ENCODE peak calls at places on chromosomes 2 and 18, in seven cellular contexts. J is neural progenitor cell; P is thoracic aorta; U is PC-9; X is mesenchymal stem cell; Q is CD8-positive, alpha-beta memory T cell; N is adrenal gland. A is an unnamed sample.

GRCh38 chr2:185978634-185979405 is 240.2 kb downstream of the FSIP2 start:
- DNase-seq in J (no peak), P (no peak), U (no peak), X (peak), Q (no peak), N (no peak), A (no peak)

GRCh38 chr2:200199005-200199404 is 107.5 kb upstream of the SPATS2L start:
- DNase-seq in J (no peak), P (no peak), U (no peak), X (no peak), Q (no peak), N (no peak), A (no peak)

GRCh38 chr18:60019463-60019840 is 119.7 kb downstream of the PMAIP1 start:
- DNase-seq in J (peak), P (no peak), U (peak), X (peak), Q (no peak), N (no peak), A (peak)

GRCh38 chr2:24491626-24492282 is 700 bp downstream of the NCOA1 start:
- DNase-seq in J (peak), P (no peak), U (no peak), X (peak), Q (peak), N (peak), A (no peak)

GRCh38 chr2:184551631-184552030 is 46.7 kb upstream of the ZNF804A start:
- DNase-seq in J (no peak), P (no peak), U (no peak), X (no peak), Q (no peak), N (no peak), A (no peak)

GRCh38 chr2:10408649-10409579 is 39.2 kb downstream of the ODC1 start:
- DNase-seq in J (peak), P (no peak), U (peak), X (peak), Q (peak), N (peak), A (peak)

GRCh38 chr2:64262816-64263215 is 118.6 kb upstream of the PELI1 start:
- DNase-seq in J (no peak), P (no peak), U (peak), X (no peak), Q (no peak), N (no peak), A (no peak)

GRCh38 chr2:163878718-163879117 is 142.9 kb upstream of the FIGN start:
- DNase-seq in J (peak), P (no peak), U (no peak), X (peak), Q (no peak), N (peak), A (peak)

GRCh38 chr2:104939570-104940235 is 85.8 kb downstream of the POU3F3 start:
- DNase-seq in J (no peak), P (no peak), U (no peak), X (no peak), Q (no peak), N (no peak), A (no peak)

GRCh38 chr2:113225505-113226259 is 51.9 kb downstream of the PSD4 start:
- DNase-seq in J (peak), P (no peak), U (peak), X (peak), Q (no peak), N (peak), A (peak)

GRCh38 chr2:112705576-112705975 is 15.2 kb upstream of the NT5DC4 start:
- DNase-seq in J (no peak), P (no peak), U (no peak), X (no peak), Q (no peak), N (no peak), A (peak)

GRCh38 chr2:82811946-82812345 is 1647.1 kb downstream of the SUCLG1 start:
- DNase-seq in J (no peak), P (no peak), U (no peak), X (no peak), Q (no peak), N (no peak), A (no peak)

GRCh38 chr2:45344502-45344901 is 266.6 kb downstream of the SRBD1 start:
- DNase-seq in J (no peak), P (no peak), U (no peak), X (no peak), Q (no peak), N (no peak), A (no peak)

GRCh38 chr18:461762-462161 is 38.7 kb downstream of the COLEC12 start:
- DNase-seq in J (no peak), P (no peak), U (no peak), X (no peak), Q (no peak), N (no peak), A (no peak)

GRCh38 chr2:221176666-221177065 is 395.4 kb downstream of the EPHA4 start:
- DNase-seq in J (no peak), P (no peak), U (no peak), X (no peak), Q (no peak), N (no peak), A (no peak)

GRCh38 chr2:105439130-105439529 is 40.3 kb upstream of the FHL2 start:
- DNase-seq in J (no peak), P (no peak), U (no peak), X (no peak), Q (no peak), N (no peak), A (no peak)

GRCh38 chr2:223642496-223642895 is 40.3 kb upstream of the SCG2 start:
- DNase-seq in J (no peak), P (no peak), U (peak), X (peak), Q (no peak), N (no peak), A (no peak)

GRCh38 chr2:56009758-56010534 is 86.4 kb upstream of the EFEMP1 start:
- DNase-seq in J (peak), P (no peak), U (peak), X (peak), Q (no peak), N (no peak), A (peak)

GRCh38 chr2:195711478-195711877 is 54.5 kb downstream of the SLC39A10 start:
- DNase-seq in J (no peak), P (no peak), U (no peak), X (no peak), Q (no peak), N (no peak), A (no peak)

GRCh38 chr2:46770622-46771021 is 145.0 kb downstream of the MCFD2 start:
- DNase-seq in J (no peak), P (no peak), U (no peak), X (peak), Q (no peak), N (no peak), A (peak)

GRCh38 chr2:11988691-11989465 is 242.4 kb downstream of the LPIN1 start:
- DNase-seq in J (no peak), P (no peak), U (no peak), X (no peak), Q (no peak), N (no peak), A (no peak)

GRCh38 chr2:50346104-50346503 is 685.8 kb downstream of the NRXN1 start:
- DNase-seq in J (peak), P (no peak), U (no peak), X (no peak), Q (no peak), N (no peak), A (no peak)

GRCh38 chr2:28360066-28360741 is 32.5 kb upstream of the FOSL2 start:
- DNase-seq in J (no peak), P (no peak), U (no peak), X (no peak), Q (no peak), N (no peak), A (no peak)

GRCh38 chr2:96260404-96261260 is 5.2 kb downstream of the TMEM127 start:
- DNase-seq in J (peak), P (peak), U (peak), X (peak), Q (no peak), N (peak), A (peak)

GRCh38 chr18:47999801-48000248 is 69.4 kb upstream of the SMAD2 start:
- DNase-seq in J (no peak), P (no peak), U (no peak), X (no peak), Q (no peak), N (no peak), A (no peak)

GRCh38 chr2:37784071-37784758 is 112.8 kb upstream of the CDC42EP3 start:
- DNase-seq in J (no peak), P (no peak), U (no peak), X (no peak), Q (no peak), N (no peak), A (no peak)

GRCh38 chr2:207048421-207048820 is 109.1 kb downstream of the CPO start:
- DNase-seq in J (no peak), P (no peak), U (no peak), X (peak), Q (no peak), N (no peak), A (no peak)

GRCh38 chr2:234388591-234388990 is 108.3 kb downstream of the ARL4C start:
- DNase-seq in J (no peak), P (no peak), U (no peak), X (no peak), Q (no peak), N (no peak), A (no peak)

GRCh38 chr2:138252587-138252986 is 249.0 kb upstream of the SPOPL start:
- DNase-seq in J (no peak), P (no peak), U (no peak), X (no peak), Q (no peak), N (no peak), A (no peak)

GRCh38 chr2:54041135-54041534 is 70.3 kb upstream of the PSME4 start:
- DNase-seq in J (no peak), P (no peak), U (no peak), X (no peak), Q (no peak), N (no peak), A (no peak)

GRCh38 chr2:239200646-239201530 is 199.9 kb downstream of the HDAC4 start:
- DNase-seq in J (no peak), P (no peak), U (no peak), X (no peak), Q (no peak), N (peak), A (no peak)

GRCh38 chr18:46706968-46707367 is 49.9 kb downstream of the ST8SIA5 start:
- DNase-seq in J (no peak), P (no peak), U (peak), X (peak), Q (no peak), N (peak), A (no peak)

GRCh38 chr2:217993817-217994459 is 8.9 kb downstream of the TNS1 start:
- DNase-seq in J (peak), P (no peak), U (no peak), X (no peak), Q (peak), N (peak), A (peak)

GRCh38 chr18:25560369-25560768 is 208.4 kb upstream of the ZNF521 start:
- DNase-seq in J (no peak), P (no peak), U (no peak), X (no peak), Q (no peak), N (no peak), A (no peak)

GRCh38 chr2:23418490-23418911 is 33.5 kb downstream of the KLHL29 start:
- DNase-seq in J (no peak), P (no peak), U (no peak), X (peak), Q (no peak), N (no peak), A (peak)

GRCh38 chr2:28621172-28622100 is 125.6 kb downstream of the PLB1 start:
- DNase-seq in J (peak), P (peak), U (peak), X (peak), Q (peak), N (peak), A (peak)

GRCh38 chr2:152441961-152442360 is 107.0 kb downstream of the FMNL2 start:
- DNase-seq in J (no peak), P (no peak), U (no peak), X (no peak), Q (no peak), N (no peak), A (no peak)

GRCh38 chr2:224904390-224904789 is 137.9 kb downstream of the DOCK10 start:
- DNase-seq in J (no peak), P (no peak), U (no peak), X (no peak), Q (no peak), N (no peak), A (no peak)

DNA sequence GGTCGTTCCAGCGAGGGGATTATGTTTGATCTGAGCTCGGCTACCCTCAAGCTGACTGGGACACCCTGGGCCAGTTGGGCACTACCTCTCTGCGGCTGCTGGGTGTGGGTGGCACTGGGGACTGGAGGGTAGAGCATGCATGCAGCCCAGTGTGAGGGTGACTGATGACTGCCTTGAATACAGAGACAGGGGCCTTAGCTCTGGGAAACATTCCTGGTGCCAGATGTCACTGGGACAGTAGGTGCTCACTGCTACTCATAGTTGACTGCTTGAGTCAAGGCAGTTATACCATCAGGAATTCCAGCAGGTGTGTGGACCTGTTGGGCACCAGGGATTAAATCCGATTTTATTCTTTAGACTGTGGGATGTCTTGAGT is 33.6 kb upstream of the ATP6V1B1 start:
- DNase-seq in J (no peak), P (no peak), U (peak), X (no peak), Q (no peak), N (no peak), A (no peak)
- H3K4me3 ChIP-seq in J (peak), P (peak), U (peak), X (peak), Q (no peak), N (peak), A (peak)

GRCh38 chr2:41949541-41950439 is 98.0 kb upstream of the PKDCC start:
- DNase-seq in J (peak), P (no peak), U (no peak), X (no peak), Q (no peak), N (no peak), A (no peak)

GRCh38 chr2:41948397-41948763 is 99.4 kb upstream of the PKDCC start:
- DNase-seq in J (peak), P (no peak), U (no peak), X (no peak), Q (no peak), N (no peak), A (no peak)

GRCh38 chr2:41949091-41949490 is 98.7 kb upstream of the PKDCC start:
- DNase-seq in J (peak), P (no peak), U (no peak), X (no peak), Q (no peak), N (no peak), A (no peak)

GRCh38 chr2:41950440-41950960 is 97.3 kb upstream of the PKDCC start:
- DNase-seq in J (peak), P (no peak), U (no peak), X (no peak), Q (no peak), N (no peak), A (no peak)

DNA sequence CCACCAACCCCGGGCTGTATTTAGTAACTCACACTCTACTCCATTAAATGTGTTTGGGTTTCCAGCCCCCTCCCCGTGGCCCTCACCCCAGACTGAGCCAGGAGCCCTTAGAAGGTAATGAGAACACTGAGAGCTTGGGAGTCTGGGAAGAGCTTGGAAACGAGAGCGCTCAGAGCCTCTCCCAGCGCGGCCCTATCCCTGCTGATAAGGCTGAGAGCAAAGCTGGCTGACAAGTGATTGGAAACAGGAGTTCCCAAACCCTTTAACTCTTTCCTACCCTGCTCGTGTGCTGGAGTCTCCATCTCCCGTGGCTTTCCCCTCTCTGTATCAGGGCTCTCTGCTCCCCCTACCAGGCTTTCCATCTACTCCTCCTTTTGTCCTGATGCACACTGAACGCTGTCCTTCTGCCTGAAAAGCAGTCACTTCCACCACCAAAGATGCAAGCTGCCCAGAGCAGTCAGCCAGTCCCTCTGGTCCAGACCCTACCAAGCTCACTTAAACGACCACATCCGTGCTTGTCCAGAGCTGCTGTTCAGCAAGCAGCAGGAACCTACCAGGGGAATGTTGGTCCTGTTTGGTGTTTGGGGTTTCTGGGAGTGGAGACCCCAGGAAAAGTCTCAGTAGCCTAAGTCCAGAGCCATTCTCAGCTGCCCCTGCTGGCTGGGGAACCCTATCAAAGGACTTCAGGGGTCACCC is 100.0 kb upstream of the PKDCC start:
- DNase-seq in J (peak), P (no peak), U (no peak), X (peak), Q (no peak), N (no peak), A (no peak)
- H3K27ac ChIP-seq in J (peak), P (no peak), U (no peak), X (no peak), Q (no peak), N (no peak), A (no peak)

GRCh38 chr2:69683170-69683971 is 39.8 kb upstream of the AAK1 start:
- DNase-seq in J (no peak), P (no peak), U (peak), X (peak), Q (no peak), N (peak), A (peak)
- H3K4me3 ChIP-seq in J (no peak), P (peak), U (no peak), X (no peak), Q (peak), N (peak), A (no peak)

GRCh38 chr2:204325468-204325867 is 219.8 kb upstream of the PARD3B start:
- DNase-seq in J (peak), P (no peak), U (peak), X (peak), Q (peak), N (peak), A (peak)

GRCh38 chr2:204317640-204318039 is 227.6 kb upstream of the PARD3B start:
- DNase-seq in J (no peak), P (no peak), U (no peak), X (no peak), Q (no peak), N (no peak), A (no peak)

GRCh38 chr2:204321027-204321800 is 224.1 kb upstream of the PARD3B start:
- DNase-seq in J (no peak), P (no peak), U (no peak), X (no peak), Q (no peak), N (no peak), A (no peak)

GRCh38 chr2:204321910-204322765 is 223.1 kb upstream of the PARD3B start:
- DNase-seq in J (no peak), P (no peak), U (peak), X (peak), Q (no peak), N (no peak), A (no peak)
- H3K27ac ChIP-seq in J (no peak), P (no peak), U (no peak), X (no peak), Q (no peak), N (no peak), A (no peak)

DNA sequence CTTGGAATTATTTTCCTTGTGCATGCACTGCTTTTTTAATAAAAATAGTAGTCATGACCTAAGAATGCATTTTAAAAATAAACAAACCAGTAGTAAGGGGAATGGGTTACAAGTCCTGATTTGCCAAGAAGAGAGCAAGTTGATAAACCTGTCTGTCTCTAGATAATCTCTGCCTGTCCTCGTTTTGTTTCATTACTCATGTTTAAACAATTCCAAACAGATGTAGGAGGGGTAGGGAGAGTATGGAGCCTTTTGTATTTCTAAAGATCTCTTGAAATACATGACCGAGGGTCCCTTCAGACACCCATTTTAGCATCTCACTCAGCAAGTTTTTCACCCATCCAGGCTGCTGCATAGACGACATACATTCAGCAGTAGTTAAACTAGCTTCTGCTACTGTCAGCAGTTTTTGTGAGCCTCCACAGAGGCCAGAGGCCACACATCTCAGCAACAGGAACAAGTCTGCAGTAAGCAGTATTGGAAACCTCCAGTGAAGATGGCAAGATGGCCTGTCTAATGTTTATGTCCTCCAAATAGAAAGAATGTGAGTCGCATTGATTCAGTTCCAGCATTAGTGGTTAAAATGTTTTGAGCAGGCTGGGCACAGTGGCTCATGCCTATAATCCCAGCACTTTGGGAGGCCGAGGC is 2.3 kb upstream of the EXOC6B start:
- DNase-seq in J (no peak), P (no peak), U (peak), X (peak), Q (no peak), N (no peak), A (peak)
- H3K4me3 ChIP-seq in J (no peak), P (no peak), U (peak), X (no peak), Q (no peak), N (no peak), A (no peak)

DNA sequence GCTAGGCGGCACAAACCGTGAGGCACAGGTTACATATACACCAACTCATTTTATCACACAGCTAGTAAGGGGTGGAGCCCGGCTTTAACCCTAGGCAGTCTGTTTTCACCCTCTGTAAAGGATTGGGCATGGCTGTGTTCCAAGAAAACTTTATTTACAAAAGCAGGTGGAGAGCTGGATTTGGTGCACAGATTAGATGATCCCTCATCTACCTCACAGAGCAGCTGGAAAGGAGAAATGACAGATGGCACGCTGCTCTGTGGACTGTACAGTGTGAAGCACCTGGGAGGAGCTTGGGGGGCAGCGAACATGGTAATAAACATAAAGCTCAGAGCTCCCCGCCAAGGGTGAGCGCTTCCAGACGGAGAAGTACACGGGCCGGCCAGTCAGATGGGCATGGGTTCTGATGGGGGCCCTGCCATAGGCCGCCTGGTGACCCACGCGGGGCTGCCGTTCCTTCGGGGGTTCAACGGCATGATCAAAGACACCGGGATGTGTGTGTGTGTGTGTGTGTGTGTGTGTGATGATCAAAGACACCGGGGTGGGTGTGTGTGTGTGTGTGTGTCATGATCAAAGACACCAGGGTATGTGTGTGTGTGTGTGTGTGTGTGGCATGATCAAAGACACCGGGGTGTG is 862 bp upstream of the TMEM177 start:
- DNase-seq in J (no peak), P (no peak), U (no peak), X (no peak), Q (no peak), N (no peak), A (no peak)
- H3K27ac ChIP-seq in J (no peak), P (no peak), U (no peak), X (no peak), Q (peak), N (no peak), A (no peak)

GRCh38 chr2:237228226-237228625 is 142.5 kb downstream of the COPS8 start:
- DNase-seq in J (no peak), P (no peak), U (no peak), X (no peak), Q (no peak), N (no peak), A (no peak)
- H3K4me3 ChIP-seq in J (no peak), P (no peak), U (no peak), X (no peak), Q (no peak), N (no peak), A (no peak)

A was measured in brain microvascular endothelial cell.